ENCODE peak calls at places on chromosomes 16 and 17, in four cellular contexts. One of them, this sample, is unnamed. For H3K4me1, the result is how much of the 10 kb centered on the place peaks cover.

GRCh38 chr17:4914009-4914408 is 11.1 kb upstream of the CHRNE start:
- DNase-seq in neural progenitor cell: no peak
- DNase-seq in mucosa of descending colon: peak
- DNase-seq in PC-9: no peak
- DNase-seq in this sample: no peak

GRCh38 chr16:22614271-22614947 is 103.7 kb downstream of the NPIPB5 start:
- DNase-seq in PC-9: peak
- DNase-seq in mucosa of descending colon: peak
- DNase-seq in neural progenitor cell: no peak
- DNase-seq in this sample: no peak

GRCh38 chr16:11390573-11391495 is 45.6 kb downstream of the RMI2 start:
- DNase-seq in mucosa of descending colon: no peak
- DNase-seq in neural progenitor cell: peak
- DNase-seq in PC-9: peak
- DNase-seq in this sample: no peak

GRCh38 chr17:83180264-83180995 is 101.0 kb downstream of the METRNL start:
- DNase-seq in neural progenitor cell: no peak
- DNase-seq in PC-9: no peak
- DNase-seq in mucosa of descending colon: no peak
- DNase-seq in this sample: no peak

GRCh38 chr16:22788190-22788530 is 25.8 kb upstream of the HS3ST2 start:
- DNase-seq in PC-9: no peak
- DNase-seq in neural progenitor cell: no peak
- DNase-seq in mucosa of descending colon: no peak
- DNase-seq in this sample: no peak

GRCh38 chr16:51359141-51359960 is 208.3 kb upstream of the SALL1 start:
- DNase-seq in mucosa of descending colon: peak
- DNase-seq in neural progenitor cell: peak
- DNase-seq in PC-9: no peak
- DNase-seq in this sample: peak

GRCh38 chr17:4199818-4200402 is 56.9 kb downstream of the CYB5D2 start:
- DNase-seq in neural progenitor cell: peak
- DNase-seq in PC-9: peak
- DNase-seq in mucosa of descending colon: peak
- DNase-seq in this sample: no peak

GRCh38 chr17:58215685-58216084 is 3.4 kb downstream of the MKS1 start:
- DNase-seq in mucosa of descending colon: no peak
- DNase-seq in PC-9: no peak
- DNase-seq in neural progenitor cell: no peak
- DNase-seq in this sample: no peak

GRCh38 chr16:79698341-79698753 is 97.8 kb upstream of the MAF start:
- DNase-seq in mucosa of descending colon: peak
- DNase-seq in PC-9: no peak
- DNase-seq in neural progenitor cell: no peak
- DNase-seq in this sample: peak

GRCh38 chr16:86391486-86391885 is 118.8 kb upstream of the FOXF1 start:
- DNase-seq in PC-9: no peak
- DNase-seq in mucosa of descending colon: no peak
- DNase-seq in neural progenitor cell: no peak
- DNase-seq in this sample: no peak

GRCh38 chr17:17141860-17142552 is 64.1 kb downstream of the PLD6 start:
- DNase-seq in PC-9: no peak
- DNase-seq in mucosa of descending colon: peak
- DNase-seq in neural progenitor cell: peak
- DNase-seq in this sample: peak

GRCh38 chr16:356756-357155 is 4.2 kb upstream of the AXIN1 start:
- DNase-seq in PC-9: no peak
- DNase-seq in mucosa of descending colon: no peak
- DNase-seq in neural progenitor cell: no peak
- DNase-seq in this sample: no peak

GRCh38 chr16:69444873-69445517 is 20.6 kb downstream of the CYB5B start:
- DNase-seq in neural progenitor cell: no peak
- DNase-seq in mucosa of descending colon: no peak
- DNase-seq in PC-9: no peak
- DNase-seq in this sample: no peak

GRCh38 chr17:17836818-17837379 is at the start of gene SREBF1:
- DNase-seq in mucosa of descending colon: peak
- DNase-seq in PC-9: peak
- DNase-seq in neural progenitor cell: peak
- DNase-seq in this sample: peak

GRCh38 chr17:17164156-17164555 is 42.0 kb downstream of the PLD6 start:
- DNase-seq in neural progenitor cell: no peak
- DNase-seq in PC-9: no peak
- DNase-seq in mucosa of descending colon: no peak
- DNase-seq in this sample: no peak

GRCh38 chr16:64397945-64398508 is 723.8 kb downstream of the CDH11 start:
- DNase-seq in mucosa of descending colon: no peak
- DNase-seq in neural progenitor cell: no peak
- DNase-seq in PC-9: no peak
- DNase-seq in this sample: no peak

GRCh38 chr17:28407130-28407973 is 1.3 kb upstream of the SLC46A1 start:
- DNase-seq in neural progenitor cell: peak
- DNase-seq in PC-9: peak
- DNase-seq in mucosa of descending colon: no peak
- DNase-seq in this sample: no peak

GRCh38 chr17:75634376-75634740 is 1.1 kb downstream of the SMIM5 start:
- DNase-seq in mucosa of descending colon: no peak
- DNase-seq in neural progenitor cell: peak
- DNase-seq in PC-9: no peak
- DNase-seq in this sample: no peak

GRCh38 chr17:67845374-67845773 is 20.1 kb downstream of the BPTF start:
- DNase-seq in PC-9: no peak
- DNase-seq in neural progenitor cell: no peak
- DNase-seq in mucosa of descending colon: no peak
- DNase-seq in this sample: no peak

GRCh38 chr16:50102046-50102756 is 36.4 kb downstream of the HEATR3 start:
- DNase-seq in PC-9: no peak
- DNase-seq in mucosa of descending colon: no peak
- DNase-seq in neural progenitor cell: no peak
- DNase-seq in this sample: no peak

GRCh38 chr16:89476811-89477261 is 13.5 kb downstream of the ANKRD11 start:
- DNase-seq in neural progenitor cell: no peak
- DNase-seq in PC-9: no peak
- DNase-seq in mucosa of descending colon: no peak
- DNase-seq in this sample: no peak

GRCh38 chr17:8125196-8125946 is 1.5 kb upstream of the HES7 start:
- DNase-seq in mucosa of descending colon: peak
- DNase-seq in PC-9: peak
- DNase-seq in neural progenitor cell: peak
- DNase-seq in this sample: peak
- H3K4me1 ChIP-seq in mucosa of descending colon: half or more
- H3K4me1 ChIP-seq in PC-9: under half
- H3K4me1 ChIP-seq in neural progenitor cell: under half
- H3K4me1 ChIP-seq in this sample: half or more

GRCh38 chr16:12899529-12900168 is 1.7 kb upstream of the SHISA9 start:
- DNase-seq in mucosa of descending colon: no peak
- DNase-seq in neural progenitor cell: peak
- DNase-seq in PC-9: peak
- DNase-seq in this sample: no peak

GRCh38 chr16:12900599-12901203 is 697 bp upstream of the SHISA9 start:
- DNase-seq in mucosa of descending colon: no peak
- DNase-seq in neural progenitor cell: peak
- DNase-seq in PC-9: peak
- DNase-seq in this sample: no peak

GRCh38 chr16:12898556-12898955 is 2.8 kb upstream of the SHISA9 start:
- DNase-seq in PC-9: no peak
- DNase-seq in neural progenitor cell: peak
- DNase-seq in mucosa of descending colon: no peak
- DNase-seq in this sample: no peak

GRCh38 chr16:12893050-12893750 is 8.2 kb upstream of the SHISA9 start:
- DNase-seq in PC-9: no peak
- DNase-seq in neural progenitor cell: no peak
- DNase-seq in mucosa of descending colon: no peak
- DNase-seq in this sample: no peak

DNA sequence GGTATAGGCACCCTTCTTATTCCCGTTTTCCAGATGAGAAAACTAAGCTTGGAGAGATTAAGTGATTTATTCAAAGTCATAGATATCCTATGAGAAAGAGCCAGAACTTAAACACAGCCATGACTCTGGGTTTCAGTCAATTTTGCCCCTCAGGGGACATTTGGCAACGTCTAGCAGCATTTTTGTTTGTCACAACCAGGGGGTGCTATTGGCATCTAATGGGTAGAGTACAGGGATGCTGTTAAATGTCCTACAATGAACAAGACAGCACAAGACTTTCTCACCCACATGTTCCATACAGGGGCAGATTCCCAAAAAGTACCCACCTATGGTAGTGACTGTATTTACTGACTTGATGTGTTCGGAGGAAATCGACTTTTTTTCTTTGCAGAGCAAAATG is 4.8 kb upstream of the SHISA9 start:
- DNase-seq in PC-9: no peak
- DNase-seq in mucosa of descending colon: no peak
- DNase-seq in neural progenitor cell: peak
- DNase-seq in this sample: no peak
- TF ChIP-seq CTCF in PC-9: peak
- TF ChIP-seq CTCF in mucosa of descending colon: no peak
- TF ChIP-seq CTCF in neural progenitor cell: peak
- TF ChIP-seq CTCF in this sample: peak

DNA sequence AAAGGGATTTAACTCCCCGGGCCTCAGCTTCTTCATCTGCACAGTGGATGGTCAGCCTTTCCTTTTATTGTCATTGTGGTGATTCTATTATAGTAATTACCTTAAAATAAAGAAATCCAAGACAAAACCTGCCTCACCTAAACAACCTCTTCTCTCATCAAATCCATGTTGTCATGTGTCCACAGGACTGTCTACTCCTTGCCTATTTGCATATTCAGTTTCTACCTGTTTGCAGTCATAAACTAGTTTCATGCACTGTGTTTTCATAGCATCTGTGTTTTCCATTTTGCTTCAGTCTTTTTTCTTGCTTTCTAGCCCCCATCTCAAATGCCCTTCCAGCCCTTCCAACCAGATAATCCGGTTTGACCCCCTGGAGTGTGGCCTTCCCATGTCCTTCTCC is 44.3 kb upstream of the CPNE2 start:
- DNase-seq in PC-9: no peak
- DNase-seq in mucosa of descending colon: no peak
- DNase-seq in neural progenitor cell: no peak
- DNase-seq in this sample: no peak
- H3K4me1 ChIP-seq in PC-9: under half
- H3K4me1 ChIP-seq in mucosa of descending colon: under half
- H3K4me1 ChIP-seq in neural progenitor cell: under half
- H3K4me1 ChIP-seq in this sample: under half

GRCh38 chr16:65698943-65699342 is 577.1 kb upstream of the CDH11 start:
- DNase-seq in neural progenitor cell: peak
- DNase-seq in mucosa of descending colon: peak
- DNase-seq in PC-9: no peak
- DNase-seq in this sample: no peak
- TF ChIP-seq CTCF in neural progenitor cell: no peak
- TF ChIP-seq CTCF in mucosa of descending colon: no peak
- TF ChIP-seq CTCF in PC-9: no peak
- TF ChIP-seq CTCF in this sample: no peak

DNA sequence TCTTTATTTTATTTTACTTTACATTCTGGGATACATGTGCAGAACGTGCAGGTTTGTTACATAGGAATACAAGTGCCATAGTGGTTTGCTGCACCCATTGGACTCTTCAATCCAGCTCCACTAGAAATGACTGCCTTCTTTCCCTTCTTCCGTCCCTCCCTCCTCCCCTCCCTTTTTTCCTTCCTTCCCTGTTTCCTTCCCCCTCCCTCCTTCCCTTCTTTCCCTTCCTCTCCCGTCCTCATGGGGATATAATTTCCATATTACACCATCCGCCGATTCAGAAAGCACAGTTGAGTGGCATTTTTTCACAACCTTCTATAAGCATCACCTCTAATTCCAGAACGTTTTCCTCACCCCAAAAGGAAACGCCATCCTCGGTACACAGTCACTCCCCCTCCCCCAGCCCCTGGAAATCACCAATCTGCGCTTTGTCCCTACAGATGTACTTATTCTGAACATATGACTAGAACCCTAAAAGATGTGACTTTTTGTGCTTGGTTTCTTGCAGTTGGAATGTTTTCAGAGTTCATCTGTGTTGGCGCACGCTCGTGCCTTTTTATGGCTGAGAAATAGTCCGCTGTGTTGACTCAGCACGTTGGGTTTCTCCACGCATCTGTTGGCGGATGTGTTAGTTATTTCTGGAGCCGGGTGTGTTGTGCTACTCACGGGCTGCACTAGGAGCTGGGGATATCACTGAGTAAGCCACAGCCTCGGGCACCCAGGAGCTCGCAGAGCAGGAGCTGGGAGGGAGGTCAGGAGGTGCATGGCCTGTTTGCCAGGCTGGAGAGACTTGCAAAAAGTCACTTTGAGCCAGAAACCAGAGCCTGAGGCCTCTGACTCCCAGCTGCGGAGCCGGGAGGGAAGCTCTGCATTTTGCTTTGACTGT is 336.4 kb downstream of the SEC14L1 start:
- DNase-seq in PC-9: peak
- DNase-seq in neural progenitor cell: no peak
- DNase-seq in mucosa of descending colon: peak
- DNase-seq in this sample: peak
- H3K4me1 ChIP-seq in PC-9: under half
- H3K4me1 ChIP-seq in neural progenitor cell: half or more
- H3K4me1 ChIP-seq in mucosa of descending colon: under half
- H3K4me1 ChIP-seq in this sample: half or more

DNA sequence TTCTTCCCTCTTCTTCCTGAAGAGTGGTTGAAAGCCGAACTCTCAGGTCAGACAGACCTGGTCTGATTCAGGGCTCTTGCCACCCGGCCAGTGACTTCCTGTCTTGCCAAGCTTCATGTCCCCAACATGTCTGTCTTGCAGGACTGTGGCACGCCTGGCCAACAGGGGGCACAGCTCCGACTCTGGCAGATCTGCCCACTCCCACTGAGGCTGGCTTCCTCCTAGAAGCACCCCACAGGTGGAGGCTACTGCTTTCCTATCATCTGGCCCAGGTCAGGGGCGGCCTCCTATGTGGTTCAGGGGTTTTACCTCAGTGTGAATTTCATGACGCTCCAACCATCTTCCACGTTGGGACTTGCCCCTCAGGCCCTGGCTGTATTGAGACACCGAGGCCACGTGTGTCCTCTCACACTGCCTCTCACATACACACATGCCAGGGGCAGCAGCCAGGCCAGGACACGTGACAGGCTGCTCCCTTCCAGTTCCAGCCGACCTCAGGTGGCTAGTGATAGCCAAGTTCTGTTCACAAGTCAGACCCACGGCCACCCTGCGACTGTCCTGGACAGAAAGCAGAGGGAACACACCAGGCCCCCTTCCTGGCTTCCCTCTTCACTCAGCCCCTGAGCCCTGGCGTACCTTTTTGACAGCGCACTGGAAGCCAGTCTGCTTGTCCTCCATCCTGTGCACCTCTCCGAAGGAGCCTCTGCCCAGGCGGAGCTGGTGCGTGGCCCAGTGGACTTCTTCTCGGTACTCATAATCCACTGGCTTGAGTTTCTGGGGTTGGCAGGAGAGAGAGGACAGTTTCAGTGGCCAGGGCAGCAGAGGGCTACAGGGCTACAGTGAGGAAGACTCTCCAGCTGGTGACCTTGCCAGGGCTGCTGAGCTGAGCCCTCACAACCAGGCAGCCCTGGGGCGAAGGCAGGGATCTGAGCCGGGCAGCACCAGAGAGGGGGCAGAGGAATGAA is 22.6 kb upstream of the SPATA32 start:
- DNase-seq in PC-9: no peak
- DNase-seq in neural progenitor cell: peak
- DNase-seq in mucosa of descending colon: peak
- DNase-seq in this sample: peak
- TF ChIP-seq CTCF in PC-9: peak
- TF ChIP-seq CTCF in neural progenitor cell: peak
- TF ChIP-seq CTCF in mucosa of descending colon: no peak
- TF ChIP-seq CTCF in this sample: peak